ENCODE peak calls at places on chromosomes 6 and 20, in five cellular contexts. One of them, this sample, is unnamed.

GRCh38 chr20:23186808-23187207 is 100.7 kb upstream of the CD93 start:
- DNase-seq in NCI-H2171: no peak
- DNase-seq in G401: no peak
- DNase-seq in astrocyte: no peak
- DNase-seq in stimulated activated CD8-positive, alpha-beta memory T cell treated with anti-CD3 and anti-CD28 coated beads, Interleukin-2, amount 100 ng/mL, for 1 hour: no peak
- DNase-seq in this sample: no peak

GRCh38 chr20:7980332-7981046 is 39.1 kb downstream of the TMX4 start:
- DNase-seq in NCI-H2171: no peak
- DNase-seq in G401: peak
- DNase-seq in astrocyte: peak
- DNase-seq in stimulated activated CD8-positive, alpha-beta memory T cell treated with anti-CD3 and anti-CD28 coated beads, Interleukin-2, amount 100 ng/mL, for 1 hour: no peak
- DNase-seq in this sample: no peak

GRCh38 chr6:157613011-157613522 is 210.0 kb upstream of the SNX9 start:
- DNase-seq in NCI-H2171: no peak
- DNase-seq in G401: no peak
- DNase-seq in astrocyte: peak
- DNase-seq in stimulated activated CD8-positive, alpha-beta memory T cell treated with anti-CD3 and anti-CD28 coated beads, Interleukin-2, amount 100 ng/mL, for 1 hour: no peak
- DNase-seq in this sample: no peak

GRCh38 chr6:147169529-147169928 is 34.7 kb upstream of the STXBP5 start:
- DNase-seq in NCI-H2171: no peak
- DNase-seq in G401: no peak
- DNase-seq in astrocyte: no peak
- DNase-seq in stimulated activated CD8-positive, alpha-beta memory T cell treated with anti-CD3 and anti-CD28 coated beads, Interleukin-2, amount 100 ng/mL, for 1 hour: no peak
- DNase-seq in this sample: no peak

GRCh38 chr6:142187209-142187608 is 40.1 kb downstream of the VTA1 start:
- DNase-seq in NCI-H2171: peak
- DNase-seq in G401: no peak
- DNase-seq in astrocyte: peak
- DNase-seq in stimulated activated CD8-positive, alpha-beta memory T cell treated with anti-CD3 and anti-CD28 coated beads, Interleukin-2, amount 100 ng/mL, for 1 hour: no peak
- DNase-seq in this sample: no peak

GRCh38 chr6:158161566-158162254 is 6.4 kb downstream of the SERAC1 start:
- DNase-seq in NCI-H2171: no peak
- DNase-seq in G401: no peak
- DNase-seq in astrocyte: no peak
- DNase-seq in stimulated activated CD8-positive, alpha-beta memory T cell treated with anti-CD3 and anti-CD28 coated beads, Interleukin-2, amount 100 ng/mL, for 1 hour: no peak
- DNase-seq in this sample: no peak

GRCh38 chr20:44384423-44385027 is 29.0 kb downstream of the HNF4A start:
- DNase-seq in NCI-H2171: peak
- DNase-seq in G401: peak
- DNase-seq in astrocyte: no peak
- DNase-seq in stimulated activated CD8-positive, alpha-beta memory T cell treated with anti-CD3 and anti-CD28 coated beads, Interleukin-2, amount 100 ng/mL, for 1 hour: peak
- DNase-seq in this sample: no peak

GRCh38 chr20:35235881-35236280 is 9.4 kb downstream of the MMP24 start:
- DNase-seq in NCI-H2171: no peak
- DNase-seq in G401: peak
- DNase-seq in astrocyte: no peak
- DNase-seq in stimulated activated CD8-positive, alpha-beta memory T cell treated with anti-CD3 and anti-CD28 coated beads, Interleukin-2, amount 100 ng/mL, for 1 hour: no peak
- DNase-seq in this sample: no peak

GRCh38 chr6:15299430-15300131 is 53.7 kb downstream of the JARID2 start:
- DNase-seq in NCI-H2171: no peak
- DNase-seq in G401: peak
- DNase-seq in astrocyte: peak
- DNase-seq in stimulated activated CD8-positive, alpha-beta memory T cell treated with anti-CD3 and anti-CD28 coated beads, Interleukin-2, amount 100 ng/mL, for 1 hour: peak
- DNase-seq in this sample: no peak

GRCh38 chr6:82524031-82524430 is 160.4 kb downstream of the TPBG start:
- DNase-seq in NCI-H2171: no peak
- DNase-seq in G401: no peak
- DNase-seq in astrocyte: no peak
- DNase-seq in stimulated activated CD8-positive, alpha-beta memory T cell treated with anti-CD3 and anti-CD28 coated beads, Interleukin-2, amount 100 ng/mL, for 1 hour: no peak
- DNase-seq in this sample: no peak

GRCh38 chr6:127520061-127520460 is 926 bp upstream of the MTCL3 start:
- DNase-seq in NCI-H2171: no peak
- DNase-seq in G401: no peak
- DNase-seq in astrocyte: peak
- DNase-seq in stimulated activated CD8-positive, alpha-beta memory T cell treated with anti-CD3 and anti-CD28 coated beads, Interleukin-2, amount 100 ng/mL, for 1 hour: no peak
- DNase-seq in this sample: no peak

This sample was measured in DMS 273 treated with DMSO at 0.1 percent for 48 hours.